ENCODE peak calls at places on chromosomes 4 and X, in five cellular contexts. U is NCI-H1092, S is cardiac fibroblast, K is dermis blood vessel endothelial cell, P is PC-3. T is an unnamed sample.

GRCh38 chr4:156242390-156242789 is 288.7 kb upstream of the CTSO start:
- DNase-seq in U (no peak), S (peak), K (no peak), P (no peak), T (no peak)

GRCh38 chr4:71604785-71605184 is 179.1 kb downstream of the GC start:
- DNase-seq in U (no peak), S (no peak), K (no peak), P (no peak), T (no peak)

GRCh38 chrX:129980043-129980442 is 2.4 kb upstream of the BCORL1 start:
- DNase-seq in U (no peak), S (no peak), K (no peak), P (no peak), T (no peak)

GRCh38 chr4:142354794-142355416 is 491.2 kb downstream of the INPP4B start:
- DNase-seq in U (no peak), S (no peak), K (no peak), P (peak), T (no peak)

GRCh38 chr4:80878218-80878617 is 152.3 kb upstream of the BMP3 start:
- DNase-seq in U (no peak), S (no peak), K (no peak), P (no peak), T (no peak)

GRCh38 chr4:139171878-139172691 is 4.9 kb downstream of the ELF2 start:
- DNase-seq in U (no peak), S (peak), K (no peak), P (peak), T (no peak)

GRCh38 chr4:38673109-38673978 is 9.3 kb downstream of the KLF3 start:
- DNase-seq in U (no peak), S (peak), K (no peak), P (peak), T (peak)

GRCh38 chr4:108571027-108571569 is 49.3 kb upstream of the RPL34 start:
- DNase-seq in U (no peak), S (no peak), K (no peak), P (no peak), T (no peak)

GRCh38 chrX:40953369-40953768 is 131.9 kb upstream of the USP9X start:
- DNase-seq in U (no peak), S (no peak), K (no peak), P (no peak), T (no peak)

GRCh38 chr4:103197765-103198110 is 405 bp downstream of the CENPE start:
- DNase-seq in U (no peak), S (no peak), K (peak), P (no peak), T (no peak)

GRCh38 chr4:121070696-121071639 is 1.4 kb downstream of the NDNF start:
- DNase-seq in U (no peak), S (peak), K (peak), P (no peak), T (peak)

GRCh38 chrX:10508891-10509290 is 111.5 kb downstream of the MID1 start:
- DNase-seq in U (no peak), S (no peak), K (no peak), P (no peak), T (no peak)

GRCh38 chr4:38723726-38724506 is 58.9 kb downstream of the TLR10 start:
- DNase-seq in U (no peak), S (peak), K (no peak), P (no peak), T (no peak)

GRCh38 chrX:1202251-1202650 is 10.2 kb downstream of the CRLF2 start:
- DNase-seq in U (no peak), S (no peak), K (no peak), P (no peak), T (no peak)

GRCh38 chr4:129095811-129096454 is at the start of gene C4orf33:
- DNase-seq in U (no peak), S (peak), K (peak), P (peak), T (peak)

GRCh38 chr4:105265689-105266088 is 119.0 kb downstream of the TET2 start:
- DNase-seq in U (no peak), S (no peak), K (no peak), P (no peak), T (no peak)

GRCh38 chr4:3716034-3716875 is 49.9 kb upstream of the ADRA2C start:
- DNase-seq in U (no peak), S (no peak), K (no peak), P (no peak), T (no peak)

GRCh38 chrX:121000589-121000988 is 15.0 kb upstream of the CT47A1 start:
- DNase-seq in U (no peak), S (peak), K (peak), P (peak), T (no peak)

GRCh38 chr4:158172196-158172557 is 648 bp downstream of the GASK1B start:
- DNase-seq in U (no peak), S (peak), K (peak), P (peak), T (no peak)

GRCh38 chrX:112211459-112211858 is 128.9 kb upstream of the TRPC5 start:
- DNase-seq in U (no peak), S (no peak), K (no peak), P (peak), T (no peak)

GRCh38 chr4:42588909-42589308 is 68.0 kb downstream of the ATP8A1 start:
- DNase-seq in U (no peak), S (no peak), K (no peak), P (no peak), T (no peak)

GRCh38 chr4:142379277-142380051 is 466.6 kb downstream of the INPP4B start:
- DNase-seq in U (no peak), S (peak), K (peak), P (peak), T (no peak)

GRCh38 chrX:30488092-30488491 is 89.5 kb downstream of the TASL start:
- DNase-seq in U (no peak), S (peak), K (no peak), P (peak), T (no peak)

GRCh38 chr4:118410143-118410542 is 57.3 kb upstream of the PRSS12 start:
- DNase-seq in U (no peak), S (peak), K (no peak), P (peak), T (no peak)

GRCh38 chrX:65744965-65745364 is 77.5 kb downstream of the MSN start:
- DNase-seq in U (no peak), S (peak), K (peak), P (peak), T (no peak)

GRCh38 chr4:7206856-7207567 is 14.7 kb downstream of the SORCS2 start:
- DNase-seq in U (no peak), S (peak), K (peak), P (peak), T (no peak)

GRCh38 chr4:36189511-36190226 is 54.6 kb downstream of the ARAP2 start:
- DNase-seq in U (no peak), S (no peak), K (no peak), P (no peak), T (no peak)

GRCh38 chrX:46326161-46326560 is 219.1 kb downstream of the ZNF674 start:
- DNase-seq in U (no peak), S (peak), K (peak), P (peak), T (no peak)

GRCh38 chr4:102610007-102610406 is 108.8 kb downstream of the NFKB1 start:
- DNase-seq in U (no peak), S (peak), K (peak), P (peak), T (no peak)

GRCh38 chr4:124262211-124263179 is 450.0 kb downstream of the ANKRD50 start:
- DNase-seq in U (peak), S (peak), K (peak), P (peak), T (peak)

GRCh38 chr4:14924945-14925344 is 77.3 kb upstream of the CPEB2 start:
- DNase-seq in U (no peak), S (no peak), K (no peak), P (peak), T (no peak)

GRCh38 chr4:151486166-151486565 is 77.2 kb downstream of the FHIP1A start:
- DNase-seq in U (no peak), S (peak), K (no peak), P (no peak), T (no peak)

GRCh38 chr4:177427097-177427665 is 15.1 kb downstream of the AGA start:
- DNase-seq in U (no peak), S (no peak), K (no peak), P (no peak), T (no peak)

GRCh38 chr4:108036252-108036651 is 46.6 kb downstream of the HADH start:
- DNase-seq in U (no peak), S (no peak), K (no peak), P (no peak), T (no peak)

GRCh38 chrX:13845721-13846378 is 29.0 kb upstream of the GPM6B start:
- DNase-seq in U (no peak), S (peak), K (no peak), P (peak), T (no peak)

T was measured in COR-L47.